ENCODE peak calls at places on chromosomes 5 and 9, in five cellular contexts. One of them, this sample, is unnamed.

GRCh38 chr5:153672347-153673090 is 182.0 kb downstream of the GRIA1 start:
- DNase-seq in fibroblast of mammary gland: peak
- DNase-seq in A673: no peak
- DNase-seq in ELR: peak
- DNase-seq in stimulated activated CD4-positive, alpha-beta T cell treated with anti-CD3 and anti-CD28 coated beads, Interleukin-15, amount 100 ng/mL, for 1 hour: no peak
- DNase-seq in this sample: no peak

GRCh38 chr5:128304791-128305190 is 221.2 kb downstream of the SLC12A2 start:
- DNase-seq in ELR: no peak
- DNase-seq in fibroblast of mammary gland: no peak
- DNase-seq in A673: no peak
- DNase-seq in stimulated activated CD4-positive, alpha-beta T cell treated with anti-CD3 and anti-CD28 coated beads, Interleukin-15, amount 100 ng/mL, for 1 hour: no peak
- DNase-seq in this sample: no peak

GRCh38 chr5:3237276-3237868 is 358.3 kb upstream of the IRX1 start:
- DNase-seq in stimulated activated CD4-positive, alpha-beta T cell treated with anti-CD3 and anti-CD28 coated beads, Interleukin-15, amount 100 ng/mL, for 1 hour: no peak
- DNase-seq in A673: no peak
- DNase-seq in fibroblast of mammary gland: no peak
- DNase-seq in ELR: no peak
- DNase-seq in this sample: no peak

GRCh38 chr5:181133083-181133482 is 2.1 kb upstream of the OR2V1 start:
- DNase-seq in A673: no peak
- DNase-seq in stimulated activated CD4-positive, alpha-beta T cell treated with anti-CD3 and anti-CD28 coated beads, Interleukin-15, amount 100 ng/mL, for 1 hour: no peak
- DNase-seq in fibroblast of mammary gland: no peak
- DNase-seq in ELR: no peak
- DNase-seq in this sample: no peak

GRCh38 chr5:142475102-142475501 is 150.3 kb upstream of the SPRY4 start:
- DNase-seq in fibroblast of mammary gland: no peak
- DNase-seq in A673: no peak
- DNase-seq in stimulated activated CD4-positive, alpha-beta T cell treated with anti-CD3 and anti-CD28 coated beads, Interleukin-15, amount 100 ng/mL, for 1 hour: no peak
- DNase-seq in ELR: peak
- DNase-seq in this sample: no peak

GRCh38 chr5:39486361-39486760 is 61.6 kb upstream of the DAB2 start:
- DNase-seq in ELR: no peak
- DNase-seq in fibroblast of mammary gland: no peak
- DNase-seq in stimulated activated CD4-positive, alpha-beta T cell treated with anti-CD3 and anti-CD28 coated beads, Interleukin-15, amount 100 ng/mL, for 1 hour: no peak
- DNase-seq in A673: no peak
- DNase-seq in this sample: no peak

GRCh38 chr9:105646879-105647594 is 15.2 kb upstream of the TAL2 start:
- DNase-seq in fibroblast of mammary gland: no peak
- DNase-seq in ELR: no peak
- DNase-seq in stimulated activated CD4-positive, alpha-beta T cell treated with anti-CD3 and anti-CD28 coated beads, Interleukin-15, amount 100 ng/mL, for 1 hour: no peak
- DNase-seq in A673: no peak
- DNase-seq in this sample: no peak

GRCh38 chr9:71975833-71976232 is 64.4 kb downstream of the C9orf85 start:
- DNase-seq in stimulated activated CD4-positive, alpha-beta T cell treated with anti-CD3 and anti-CD28 coated beads, Interleukin-15, amount 100 ng/mL, for 1 hour: no peak
- DNase-seq in A673: no peak
- DNase-seq in ELR: peak
- DNase-seq in fibroblast of mammary gland: no peak
- DNase-seq in this sample: no peak

GRCh38 chr5:135986891-135987401 is 32.2 kb upstream of the LECT2 start:
- DNase-seq in stimulated activated CD4-positive, alpha-beta T cell treated with anti-CD3 and anti-CD28 coated beads, Interleukin-15, amount 100 ng/mL, for 1 hour: no peak
- DNase-seq in ELR: no peak
- DNase-seq in A673: no peak
- DNase-seq in fibroblast of mammary gland: peak
- DNase-seq in this sample: no peak

GRCh38 chr5:26737763-26738162 is 300.6 kb downstream of the CDH9 start:
- DNase-seq in ELR: peak
- DNase-seq in A673: no peak
- DNase-seq in stimulated activated CD4-positive, alpha-beta T cell treated with anti-CD3 and anti-CD28 coated beads, Interleukin-15, amount 100 ng/mL, for 1 hour: no peak
- DNase-seq in fibroblast of mammary gland: no peak
- DNase-seq in this sample: no peak

GRCh38 chr9:107855164-107855563 is 365.6 kb upstream of the KLF4 start:
- DNase-seq in ELR: no peak
- DNase-seq in fibroblast of mammary gland: no peak
- DNase-seq in A673: no peak
- DNase-seq in stimulated activated CD4-positive, alpha-beta T cell treated with anti-CD3 and anti-CD28 coated beads, Interleukin-15, amount 100 ng/mL, for 1 hour: no peak
- DNase-seq in this sample: no peak

GRCh38 chr9:12753931-12754330 is 20.9 kb upstream of the LURAP1L start:
- DNase-seq in A673: no peak
- DNase-seq in ELR: peak
- DNase-seq in stimulated activated CD4-positive, alpha-beta T cell treated with anti-CD3 and anti-CD28 coated beads, Interleukin-15, amount 100 ng/mL, for 1 hour: no peak
- DNase-seq in fibroblast of mammary gland: no peak
- DNase-seq in this sample: no peak

GRCh38 chr9:33103381-33104110 is 27.1 kb upstream of the SMU1 start:
- DNase-seq in ELR: no peak
- DNase-seq in stimulated activated CD4-positive, alpha-beta T cell treated with anti-CD3 and anti-CD28 coated beads, Interleukin-15, amount 100 ng/mL, for 1 hour: no peak
- DNase-seq in fibroblast of mammary gland: no peak
- DNase-seq in A673: no peak
- DNase-seq in this sample: no peak

GRCh38 chr5:40682431-40683017 is 2.8 kb downstream of the PTGER4 start:
- DNase-seq in stimulated activated CD4-positive, alpha-beta T cell treated with anti-CD3 and anti-CD28 coated beads, Interleukin-15, amount 100 ng/mL, for 1 hour: no peak
- DNase-seq in A673: no peak
- DNase-seq in fibroblast of mammary gland: peak
- DNase-seq in ELR: no peak
- DNase-seq in this sample: peak

GRCh38 chr5:43221502-43221901 is 29.5 kb downstream of the NIM1K start:
- DNase-seq in A673: no peak
- DNase-seq in stimulated activated CD4-positive, alpha-beta T cell treated with anti-CD3 and anti-CD28 coated beads, Interleukin-15, amount 100 ng/mL, for 1 hour: no peak
- DNase-seq in fibroblast of mammary gland: no peak
- DNase-seq in ELR: no peak
- DNase-seq in this sample: no peak

GRCh38 chr5:111779260-111780254 is 22.6 kb upstream of the NREP start:
- DNase-seq in ELR: no peak
- DNase-seq in A673: peak
- DNase-seq in stimulated activated CD4-positive, alpha-beta T cell treated with anti-CD3 and anti-CD28 coated beads, Interleukin-15, amount 100 ng/mL, for 1 hour: no peak
- DNase-seq in fibroblast of mammary gland: peak
- DNase-seq in this sample: no peak

GRCh38 chr9:80866576-80867227 is 822.6 kb downstream of the TLE1 start:
- DNase-seq in fibroblast of mammary gland: peak
- DNase-seq in A673: no peak
- DNase-seq in stimulated activated CD4-positive, alpha-beta T cell treated with anti-CD3 and anti-CD28 coated beads, Interleukin-15, amount 100 ng/mL, for 1 hour: no peak
- DNase-seq in ELR: peak
- DNase-seq in this sample: no peak

This sample was measured in naive thymus-derived CD4-positive, alpha-beta T cell.